ENCODE peak calls at places on chromosomes 3 and 15, in eight cellular contexts. G is M059J; T is kidney; J is stromal cell of bone marrow; C is WTC11; R is right cardiac atrium; X is stimulated activated naive B cell treated with anti-CD40 and anti-IgM and Interleukin-4, amounts not matched to agents 10 μg/mL and 1 μg/mL and 100 μg/mL, for 72 hours; N is pons. U is an unnamed sample.

GRCh38 chr3:86208782-86209181 is 782.2 kb downstream of the VGLL3 start:
- DNase-seq in G (no peak), T (no peak), J (no peak), C (no peak), R (no peak), X (no peak), N (no peak), U (no peak)

GRCh38 chr3:13141991-13142412 is 68.8 kb upstream of the IQSEC1 start:
- DNase-seq in G (peak; percentile 32), T (peak; percentile 32), J (peak; percentile 2), C (peak; percentile 84), R (peak; percentile 72), X (no peak), N (peak; percentile 28), U (no peak)

GRCh38 chr3:15932348-15933300 is 134.8 kb upstream of the ANKRD28 start:
- DNase-seq in G (no peak), T (no peak), J (no peak), C (no peak), R (peak; percentile 49), X (no peak), N (peak; percentile 50), U (no peak)

GRCh38 chr3:121481116-121481895 is 64.5 kb downstream of the POLQ start:
- DNase-seq in G (peak; percentile 85), T (no peak), J (no peak), C (no peak), R (no peak), X (no peak), N (peak; percentile 23), U (no peak)

GRCh38 chr15:89665449-89666146 is 10.3 kb upstream of the KIF7 start:
- DNase-seq in G (peak; percentile 34), T (peak; percentile 86), J (no peak), C (peak; percentile 56), R (peak; percentile 92), X (no peak), N (no peak), U (no peak)

GRCh38 chr3:86797946-86798345 is 193.0 kb downstream of the VGLL3 start:
- DNase-seq in G (no peak), T (no peak), J (no peak), C (no peak), R (no peak), X (no peak), N (no peak), U (no peak)

GRCh38 chr3:121601212-121601812 is 8.1 kb downstream of the FBXO40 start:
- DNase-seq in G (no peak), T (no peak), J (no peak), C (no peak), R (no peak), X (no peak), N (no peak), U (no peak)

GRCh38 chr3:179000144-179000543 is 71.5 kb downstream of the ZMAT3 start:
- DNase-seq in G (peak; percentile 57), T (no peak), J (peak; percentile 16), C (no peak), R (no peak), X (no peak), N (no peak), U (no peak)

GRCh38 chr15:32898991-32899613 is 181.3 kb downstream of the GREM1 start:
- DNase-seq in G (no peak), T (no peak), J (no peak), C (peak; percentile 78), R (no peak), X (peak; percentile 21), N (no peak), U (no peak)

GRCh38 chr15:44394062-44394461 is 33.4 kb upstream of the CTDSPL2 start:
- DNase-seq in G (no peak), T (no peak), J (no peak), C (no peak), R (no peak), X (no peak), N (no peak), U (no peak)

GRCh38 chr3:50260027-50260941 is 8.7 kb upstream of the SEMA3B start:
- DNase-seq in G (peak; percentile 81), T (peak; percentile 98), J (peak; percentile 80), C (peak; percentile 94), R (peak; percentile 99), X (peak; percentile 86), N (peak; percentile 94), U (peak; percentile 73)

GRCh38 chr3:10470666-10471336 is 34.6 kb downstream of the ATP2B2 start:
- DNase-seq in G (no peak), T (no peak), J (no peak), C (peak; percentile 60), R (no peak), X (no peak), N (no peak), U (no peak)

GRCh38 chr3:77038928-77039605 is 832 bp upstream of the ROBO2 start:
- DNase-seq in G (no peak), T (no peak), J (no peak), C (peak; percentile 19), R (peak; percentile 37), X (no peak), N (no peak), U (peak; percentile 8)

GRCh38 chr3:188792788-188793187 is 379.0 kb upstream of the TPRG1 start:
- DNase-seq in G (no peak), T (peak; percentile 73), J (no peak), C (peak; percentile 48), R (peak; percentile 80), X (no peak), N (peak; percentile 62), U (no peak)

GRCh38 chr15:72375501-72375845 is 341 bp downstream of the HEXA start:
- DNase-seq in G (no peak), T (peak; percentile 92), J (no peak), C (no peak), R (no peak), X (no peak), N (peak; percentile 48), U (no peak)

GRCh38 chr3:184514151-184514490 is 47.5 kb upstream of the EPHB3 start:
- DNase-seq in G (no peak), T (no peak), J (no peak), C (no peak), R (no peak), X (no peak), N (peak; percentile 19), U (no peak)

GRCh38 chr15:52710050-52710709 is 31.0 kb upstream of the ATOSA start:
- DNase-seq in G (peak; percentile 37), T (no peak), J (no peak), C (no peak), R (no peak), X (no peak), N (no peak), U (no peak)

GRCh38 chr3:139312416-139312815 is 31.4 kb upstream of the MRPS22 start:
- DNase-seq in G (no peak), T (no peak), J (no peak), C (no peak), R (no peak), X (no peak), N (no peak), U (no peak)

GRCh38 chr15:52677593-52677992 is 1.6 kb downstream of the ATOSA start:
- DNase-seq in G (no peak), T (no peak), J (no peak), C (no peak), R (no peak), X (no peak), N (no peak), U (no peak)

GRCh38 chr3:142027295-142027694 is 122.0 kb downstream of the TFDP2 start:
- DNase-seq in G (no peak), T (no peak), J (no peak), C (no peak), R (no peak), X (no peak), N (no peak), U (no peak)

GRCh38 chr3:49718419-49719213 is 868 bp downstream of the AMIGO3 start:
- DNase-seq in G (no peak), T (peak; percentile 83), J (no peak), C (peak; percentile 61), R (peak; percentile 69), X (no peak), N (no peak), U (no peak)

GRCh38 chr3:106337116-106337515 is 468.3 kb upstream of the CBLB start:
- DNase-seq in G (peak; percentile 81), T (no peak), J (peak; percentile 27), C (no peak), R (no peak), X (no peak), N (no peak), U (no peak)

GRCh38 chr15:32794973-32795372 is 77.2 kb downstream of the GREM1 start:
- DNase-seq in G (peak; percentile 63), T (no peak), J (no peak), C (no peak), R (no peak), X (no peak), N (no peak), U (no peak)

GRCh38 chr15:31328425-31328998 is 1.9 kb downstream of the KLF13 start:
- DNase-seq in G (peak; percentile 11), T (peak; percentile 89), J (no peak), C (peak; percentile 39), R (peak; percentile 86), X (peak; percentile 73), N (no peak), U (no peak)

GRCh38 chr3:46903341-46904302 is 26.1 kb downstream of the PTH1R start:
- DNase-seq in G (peak; percentile 78), T (peak; percentile 72), J (no peak), C (no peak), R (peak; percentile 66), X (no peak), N (no peak), U (peak; percentile 55)

GRCh38 chr3:100125539-100125938 is 11.2 kb upstream of the FILIP1L start:
- DNase-seq in G (peak; percentile 77), T (no peak), J (no peak), C (no peak), R (no peak), X (no peak), N (no peak), U (no peak)

GRCh38 chr3:68535782-68536181 is 396.6 kb downstream of the TAFA4 start:
- DNase-seq in G (no peak), T (no peak), J (no peak), C (no peak), R (no peak), X (no peak), N (no peak), U (no peak)

GRCh38 chr3:194592798-194593752 is 40.1 kb downstream of the TMEM44 start:
- DNase-seq in G (peak; percentile 100), T (no peak), J (peak; percentile 99), C (no peak), R (no peak), X (no peak), N (no peak), U (peak; percentile 99)

GRCh38 chr3:142976621-142977398 is 13.3 kb upstream of the PAQR9 start:
- DNase-seq in G (peak; percentile 99), T (peak; percentile 85), J (peak; percentile 89), C (no peak), R (peak; percentile 95), X (no peak), N (peak; percentile 64), U (peak; percentile 97)

GRCh38 chr3:181838940-181839914 is 127.5 kb downstream of the SOX2 start:
- DNase-seq in G (no peak), T (no peak), J (no peak), C (no peak), R (no peak), X (no peak), N (no peak), U (peak; percentile 39)

GRCh38 chr3:184231671-184232070 is 2.3 kb downstream of the VWA5B2 start:
- DNase-seq in G (no peak), T (no peak), J (no peak), C (no peak), R (no peak), X (no peak), N (no peak), U (no peak)

GRCh38 chr15:50055333-50056278 is 63.4 kb downstream of the ATP8B4 start:
- DNase-seq in G (peak; percentile 79), T (no peak), J (peak; percentile 96), C (no peak), R (no peak), X (no peak), N (no peak), U (peak; percentile 31)

GRCh38 chr3:131591394-131591990 is 88.7 kb upstream of the MRPL3 start:
- DNase-seq in G (peak; percentile 9), T (no peak), J (peak; percentile 20), C (no peak), R (peak; percentile 26), X (no peak), N (no peak), U (peak; percentile 12)

GRCh38 chr3:129413687-129414506 is 14.5 kb downstream of the EFCAB12 start:
- DNase-seq in G (peak; percentile 96), T (no peak), J (peak; percentile 72), C (no peak), R (no peak), X (no peak), N (no peak), U (peak; percentile 87)

U was measured in H4.